ENCODE peak calls at places on chromosomes 11 and 22, in eight cellular contexts. One of them, this sample, is unnamed.
A peak's percentile ranks its signal among the peaks of the same experiment; 100 is the strongest.

GRCh38 chr11:109984634-109985289 is 108.4 kb upstream of the ZC3H12C start:
- DNase-seq in IMR-90: no peak
- DNase-seq in choroid plexus epithelial cell: peak; percentile 20
- DNase-seq in HFF-Myc: no peak
- DNase-seq in A549: no peak
- DNase-seq in neural progenitor cell: no peak
- DNase-seq in ovary: no peak
- DNase-seq in fibroblast of lung: no peak
- DNase-seq in this sample: no peak

GRCh38 chr11:34266090-34266912 is 91.5 kb downstream of the ABTB2 start:
- DNase-seq in A549: no peak
- DNase-seq in ovary: peak; percentile 75
- DNase-seq in choroid plexus epithelial cell: peak; percentile 91
- DNase-seq in fibroblast of lung: peak; percentile 97
- DNase-seq in IMR-90: peak; percentile 95
- DNase-seq in HFF-Myc: peak; percentile 96
- DNase-seq in neural progenitor cell: no peak
- DNase-seq in this sample: peak; percentile 63

GRCh38 chr22:39013923-39014722 is at the start of gene APOBEC3C:
- DNase-seq in A549: peak; percentile 58
- DNase-seq in choroid plexus epithelial cell: peak; percentile 92
- DNase-seq in fibroblast of lung: peak; percentile 90
- DNase-seq in ovary: peak; percentile 88
- DNase-seq in neural progenitor cell: peak; percentile 70
- DNase-seq in IMR-90: peak; percentile 90
- DNase-seq in HFF-Myc: peak; percentile 70
- DNase-seq in this sample: peak; percentile 19

GRCh38 chr22:20526628-20527355 is 19.4 kb downstream of the MED15 start:
- DNase-seq in HFF-Myc: peak; percentile 52
- DNase-seq in IMR-90: peak; percentile 91
- DNase-seq in ovary: no peak
- DNase-seq in choroid plexus epithelial cell: peak; percentile 77
- DNase-seq in A549: no peak
- DNase-seq in fibroblast of lung: peak; percentile 68
- DNase-seq in neural progenitor cell: no peak
- DNase-seq in this sample: no peak

GRCh38 chr22:37267128-37267587 is 15.2 kb upstream of the CYTH4 start:
- DNase-seq in HFF-Myc: no peak
- DNase-seq in neural progenitor cell: peak; percentile 88
- DNase-seq in fibroblast of lung: no peak
- DNase-seq in choroid plexus epithelial cell: peak; percentile 46
- DNase-seq in ovary: peak; percentile 58
- DNase-seq in A549: peak; percentile 26
- DNase-seq in IMR-90: no peak
- DNase-seq in this sample: no peak

GRCh38 chr11:128095459-128096096 is 491.8 kb downstream of the ETS1 start:
- DNase-seq in HFF-Myc: peak; percentile 86
- DNase-seq in A549: no peak
- DNase-seq in choroid plexus epithelial cell: peak; percentile 91
- DNase-seq in neural progenitor cell: no peak
- DNase-seq in ovary: no peak
- DNase-seq in IMR-90: peak; percentile 76
- DNase-seq in fibroblast of lung: peak; percentile 48
- DNase-seq in this sample: peak; percentile 69

GRCh38 chr11:18105802-18106574 is at the start of gene SAAL1:
- DNase-seq in fibroblast of lung: peak; percentile 77
- DNase-seq in neural progenitor cell: peak; percentile 94
- DNase-seq in ovary: peak; percentile 90
- DNase-seq in A549: peak; percentile 94
- DNase-seq in IMR-90: peak; percentile 67
- DNase-seq in choroid plexus epithelial cell: peak; percentile 74
- DNase-seq in HFF-Myc: peak; percentile 47
- DNase-seq in this sample: peak; percentile 44

GRCh38 chr11:34632105-34632780 is 11.3 kb downstream of the EHF start:
- DNase-seq in ovary: no peak
- DNase-seq in A549: no peak
- DNase-seq in HFF-Myc: no peak
- DNase-seq in choroid plexus epithelial cell: no peak
- DNase-seq in IMR-90: no peak
- DNase-seq in fibroblast of lung: no peak
- DNase-seq in neural progenitor cell: peak; percentile 39
- DNase-seq in this sample: no peak

GRCh38 chr11:92707665-92708064 is 261.8 kb upstream of the MTNR1B start:
- DNase-seq in ovary: no peak
- DNase-seq in A549: no peak
- DNase-seq in neural progenitor cell: no peak
- DNase-seq in fibroblast of lung: no peak
- DNase-seq in IMR-90: no peak
- DNase-seq in choroid plexus epithelial cell: no peak
- DNase-seq in HFF-Myc: no peak
- DNase-seq in this sample: no peak

GRCh38 chr11:6397156-6397555 is 6.9 kb downstream of the SMPD1 start:
- DNase-seq in neural progenitor cell: no peak
- DNase-seq in fibroblast of lung: no peak
- DNase-seq in A549: no peak
- DNase-seq in HFF-Myc: no peak
- DNase-seq in IMR-90: no peak
- DNase-seq in choroid plexus epithelial cell: no peak
- DNase-seq in ovary: no peak
- DNase-seq in this sample: no peak

GRCh38 chr11:32713496-32713895 is 81.0 kb downstream of the CCDC73 start:
- DNase-seq in choroid plexus epithelial cell: peak; percentile 15
- DNase-seq in fibroblast of lung: peak; percentile 20
- DNase-seq in HFF-Myc: no peak
- DNase-seq in neural progenitor cell: peak; percentile 13
- DNase-seq in ovary: no peak
- DNase-seq in IMR-90: no peak
- DNase-seq in A549: no peak
- DNase-seq in this sample: no peak

GRCh38 chr22:45709004-45709739 is 37.5 kb downstream of the ATXN10 start:
- DNase-seq in neural progenitor cell: no peak
- DNase-seq in IMR-90: peak; percentile 79
- DNase-seq in fibroblast of lung: peak; percentile 56
- DNase-seq in choroid plexus epithelial cell: peak; percentile 57
- DNase-seq in HFF-Myc: peak; percentile 69
- DNase-seq in A549: peak; percentile 27
- DNase-seq in ovary: no peak
- DNase-seq in this sample: peak; percentile 54

GRCh38 chr11:2837096-2837601 is 48.4 kb downstream of the CDKN1C start:
- DNase-seq in ovary: no peak
- DNase-seq in fibroblast of lung: peak; percentile 58
- DNase-seq in IMR-90: peak; percentile 11
- DNase-seq in HFF-Myc: no peak
- DNase-seq in choroid plexus epithelial cell: peak; percentile 25
- DNase-seq in neural progenitor cell: peak; percentile 87
- DNase-seq in A549: peak; percentile 28
- DNase-seq in this sample: no peak

GRCh38 chr11:60932605-60933346 is 8.5 kb downstream of the TMEM132A start:
- DNase-seq in ovary: no peak
- DNase-seq in fibroblast of lung: no peak
- DNase-seq in neural progenitor cell: peak; percentile 79
- DNase-seq in choroid plexus epithelial cell: peak; percentile 79
- DNase-seq in A549: no peak
- DNase-seq in HFF-Myc: no peak
- DNase-seq in IMR-90: no peak
- DNase-seq in this sample: no peak

GRCh38 chr11:34104680-34105078 is 750 bp upstream of the NAT10 start:
- DNase-seq in A549: no peak
- DNase-seq in neural progenitor cell: no peak
- DNase-seq in HFF-Myc: no peak
- DNase-seq in IMR-90: no peak
- DNase-seq in fibroblast of lung: peak; percentile 15
- DNase-seq in ovary: no peak
- DNase-seq in choroid plexus epithelial cell: no peak
- DNase-seq in this sample: no peak

GRCh38 chr22:40400173-40400572 is 29.8 kb downstream of the SGSM3 start:
- DNase-seq in choroid plexus epithelial cell: no peak
- DNase-seq in ovary: no peak
- DNase-seq in neural progenitor cell: no peak
- DNase-seq in fibroblast of lung: no peak
- DNase-seq in IMR-90: no peak
- DNase-seq in A549: no peak
- DNase-seq in HFF-Myc: no peak
- DNase-seq in this sample: no peak

GRCh38 chr22:40403141-40403540 is 32.7 kb downstream of the SGSM3 start:
- DNase-seq in HFF-Myc: no peak
- DNase-seq in neural progenitor cell: no peak
- DNase-seq in choroid plexus epithelial cell: no peak
- DNase-seq in ovary: no peak
- DNase-seq in IMR-90: no peak
- DNase-seq in A549: no peak
- DNase-seq in fibroblast of lung: no peak
- DNase-seq in this sample: no peak

GRCh38 chr22:40401981-40402406 is 31.6 kb downstream of the SGSM3 start:
- DNase-seq in HFF-Myc: no peak
- DNase-seq in A549: no peak
- DNase-seq in ovary: no peak
- DNase-seq in fibroblast of lung: no peak
- DNase-seq in IMR-90: no peak
- DNase-seq in choroid plexus epithelial cell: no peak
- DNase-seq in neural progenitor cell: no peak
- DNase-seq in this sample: no peak

GRCh38 chr22:40399661-40400060 is 29.3 kb downstream of the SGSM3 start:
- DNase-seq in HFF-Myc: no peak
- DNase-seq in A549: no peak
- DNase-seq in choroid plexus epithelial cell: no peak
- DNase-seq in ovary: no peak
- DNase-seq in IMR-90: no peak
- DNase-seq in fibroblast of lung: no peak
- DNase-seq in neural progenitor cell: no peak
- DNase-seq in this sample: no peak

GRCh38 chr22:40401532-40401931 is 31.1 kb downstream of the SGSM3 start:
- DNase-seq in A549: no peak
- DNase-seq in fibroblast of lung: no peak
- DNase-seq in choroid plexus epithelial cell: no peak
- DNase-seq in IMR-90: no peak
- DNase-seq in neural progenitor cell: no peak
- DNase-seq in HFF-Myc: no peak
- DNase-seq in ovary: no peak
- DNase-seq in this sample: no peak
- TF ChIP-seq CTCF in A549: no peak
- TF ChIP-seq CTCF in fibroblast of lung: no peak
- TF ChIP-seq CTCF in choroid plexus epithelial cell: no peak
- TF ChIP-seq CTCF in IMR-90: no peak
- TF ChIP-seq CTCF in neural progenitor cell: no peak
- TF ChIP-seq CTCF in HFF-Myc: no peak
- TF ChIP-seq CTCF in ovary: no peak
- TF ChIP-seq CTCF in this sample: no peak

DNA sequence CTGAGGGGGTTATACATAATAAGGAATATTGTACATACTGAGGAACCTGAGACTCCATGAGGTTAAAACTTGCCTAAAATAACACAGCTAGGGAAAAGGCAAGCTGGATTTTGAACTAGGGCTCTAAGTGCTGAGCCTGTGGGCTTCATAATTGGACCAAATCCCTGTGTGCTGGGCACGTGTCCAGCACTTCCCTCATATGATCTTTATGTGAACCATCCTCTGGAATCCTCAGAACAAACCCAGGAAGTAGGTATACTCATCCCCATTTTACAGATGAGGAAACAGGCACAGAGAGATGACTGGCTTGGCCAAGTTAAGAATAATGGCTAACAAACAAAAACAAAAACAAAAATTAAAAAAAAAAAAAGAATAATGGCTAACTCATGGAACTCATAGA is 14.9 kb downstream of the RTN4RL2 start:
- DNase-seq in IMR-90: peak; percentile 12
- DNase-seq in A549: no peak
- DNase-seq in ovary: no peak
- DNase-seq in choroid plexus epithelial cell: no peak
- DNase-seq in fibroblast of lung: no peak
- DNase-seq in neural progenitor cell: no peak
- DNase-seq in HFF-Myc: no peak
- DNase-seq in this sample: no peak
- H3K4me3 ChIP-seq in IMR-90: no peak overlapping the region
- H3K4me3 ChIP-seq in A549: no peak overlapping the region
- H3K4me3 ChIP-seq in ovary: no peak overlapping the region
- H3K4me3 ChIP-seq in choroid plexus epithelial cell: no peak overlapping the region
- H3K4me3 ChIP-seq in fibroblast of lung: no peak overlapping the region
- H3K4me3 ChIP-seq in neural progenitor cell: no peak overlapping the region
- H3K4me3 ChIP-seq in HFF-Myc: no peak overlapping the region
- H3K4me3 ChIP-seq in this sample: no peak overlapping the region

DNA sequence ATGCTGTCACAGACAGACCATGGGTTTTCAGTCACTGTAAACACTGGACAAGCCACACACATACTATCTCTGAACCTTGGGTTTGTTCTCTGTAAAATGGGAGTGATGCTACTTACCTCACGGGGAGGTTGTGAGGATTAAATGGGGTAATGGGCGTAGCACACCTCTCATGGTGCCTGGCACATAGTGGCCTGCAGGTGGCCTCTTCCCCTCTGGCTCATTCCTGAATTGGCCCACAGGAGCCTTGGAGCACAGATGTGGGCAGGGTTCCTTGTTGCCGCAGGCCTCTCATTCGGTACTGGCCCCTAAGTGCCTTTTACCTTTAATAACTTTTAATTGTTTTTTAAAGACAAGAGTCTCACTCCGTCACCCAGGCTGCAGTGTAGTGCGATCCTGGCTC is 11.7 kb downstream of the MICAL2 start:
- DNase-seq in IMR-90: no peak
- DNase-seq in ovary: no peak
- DNase-seq in A549: peak; percentile 48
- DNase-seq in HFF-Myc: no peak
- DNase-seq in neural progenitor cell: peak; percentile 52
- DNase-seq in choroid plexus epithelial cell: no peak
- DNase-seq in fibroblast of lung: no peak
- DNase-seq in this sample: no peak
- TF ChIP-seq CTCF in IMR-90: peak; percentile 36
- TF ChIP-seq CTCF in ovary: no peak
- TF ChIP-seq CTCF in A549: peak; percentile 35
- TF ChIP-seq CTCF in HFF-Myc: peak; percentile 50
- TF ChIP-seq CTCF in neural progenitor cell: peak; percentile 57
- TF ChIP-seq CTCF in choroid plexus epithelial cell: peak; percentile 57
- TF ChIP-seq CTCF in fibroblast of lung: peak; percentile 27
- TF ChIP-seq CTCF in this sample: peak; percentile 56

DNA sequence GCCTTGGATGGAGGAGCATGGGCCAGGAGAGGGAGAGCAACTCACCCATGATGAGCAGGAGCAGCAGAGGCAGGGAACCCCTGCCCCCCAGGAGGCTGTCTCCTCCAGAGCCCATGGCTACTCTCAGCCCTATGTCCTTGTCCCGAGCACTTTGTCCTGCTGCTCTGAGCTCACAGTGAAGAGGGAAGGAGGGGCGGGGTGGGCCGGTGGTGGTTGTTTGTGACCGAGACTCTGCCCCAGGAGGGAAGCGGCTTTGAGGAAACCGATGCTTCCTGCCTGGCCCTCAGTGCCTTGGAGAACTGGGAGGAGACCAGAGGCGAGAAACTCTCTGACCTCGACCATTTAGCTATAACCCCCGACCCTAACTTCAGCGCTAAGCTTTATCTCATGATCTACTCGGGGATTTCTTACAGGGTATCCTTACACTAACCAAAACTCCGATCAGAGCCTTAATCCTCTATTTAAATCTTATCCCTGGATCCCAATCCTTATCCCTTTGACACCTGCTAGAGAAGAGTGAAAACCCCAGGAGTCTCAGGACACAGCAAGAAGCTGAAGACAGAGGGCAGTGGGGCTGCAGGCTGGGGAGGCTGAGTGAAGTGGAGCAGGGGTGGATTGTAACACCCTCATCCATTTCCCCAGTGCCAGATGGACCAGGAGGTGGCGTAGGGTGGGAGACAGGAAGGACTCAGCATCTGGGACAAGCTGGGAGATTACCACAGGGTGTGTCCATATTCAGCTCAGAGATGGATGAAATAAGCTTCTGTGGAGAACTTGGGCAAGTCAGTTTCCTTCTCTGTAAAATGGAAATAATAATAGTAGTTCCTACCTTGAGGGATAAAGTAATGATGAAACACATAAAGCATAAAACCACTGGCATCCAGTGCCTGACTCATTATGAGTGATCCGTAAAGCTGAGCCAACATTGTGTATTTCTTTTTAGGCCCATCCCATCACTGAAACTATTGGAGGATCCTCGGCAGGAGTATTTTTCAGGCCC is at the start of gene ROBO4:
- DNase-seq in IMR-90: peak; percentile 94
- DNase-seq in A549: no peak
- DNase-seq in HFF-Myc: peak; percentile 82
- DNase-seq in neural progenitor cell: no peak
- DNase-seq in ovary: peak; percentile 58
- DNase-seq in choroid plexus epithelial cell: peak; percentile 89
- DNase-seq in fibroblast of lung: peak; percentile 92
- DNase-seq in this sample: peak; percentile 54
- H3K4me3 ChIP-seq in IMR-90: no peak within 1 kb of the TSS
- H3K4me3 ChIP-seq in A549: no peak within 1 kb of the TSS
- H3K4me3 ChIP-seq in HFF-Myc: no peak within 1 kb of the TSS
- H3K4me3 ChIP-seq in neural progenitor cell: no peak within 1 kb of the TSS
- H3K4me3 ChIP-seq in ovary: no peak within 1 kb of the TSS
- H3K4me3 ChIP-seq in choroid plexus epithelial cell: no peak within 1 kb of the TSS
- H3K4me3 ChIP-seq in fibroblast of lung: no peak within 1 kb of the TSS
- H3K4me3 ChIP-seq in this sample: no peak within 1 kb of the TSS

This sample was measured in retinal pigment epithelial cell.